ENCODE peak calls at places on chromosomes 2 and 18, in eight cellular contexts. X is omental fat pad; P is left colon; Z is pancreas; C is HCT116; K is activated CD8-positive, alpha-beta T cell treated with anti-CD3 and anti-CD28 coated beads, Interleukin-2, amount 10 ng/mL, durations not matched to agents 7 days and 5 days; S is activated CD4-positive, alpha-beta T cell treated with anti-CD3 and anti-CD28 coated beads for 36 hours; G is heart left ventricle. M is an unnamed sample.

GRCh38 chr18:10558243-10558966 is 32.6 kb downstream of the NAPG start:
- ATAC-seq in Z (no peak), X (no peak), P (no peak), G (no peak), K (no peak), C (no peak), S (no peak), M (no peak)

GRCh38 chr2:30713698-30714097 is 93.5 kb downstream of the CAPN13 start:
- ATAC-seq in K (no peak), C (peak), X (no peak), G (peak), P (no peak), S (no peak), Z (no peak), M (no peak)

GRCh38 chr2:132400169-132400900 is 16.3 kb upstream of the GPR39 start:
- ATAC-seq in G (no peak), S (no peak), Z (peak), C (no peak), P (peak), K (no peak), X (peak), M (no peak)

GRCh38 chr18:35010156-35010555 is 31.1 kb upstream of the MAPRE2 start:
- ATAC-seq in Z (no peak), G (no peak), K (no peak), S (no peak), P (no peak), C (no peak), X (no peak), M (no peak)

GRCh38 chr2:211835695-211836094 is 702.9 kb downstream of the ERBB4 start:
- ATAC-seq in G (no peak), Z (no peak), X (no peak), P (no peak), K (no peak), S (no peak), C (no peak), M (no peak)

GRCh38 chr2:189933041-189933440 is 129.5 kb downstream of the MSTN start:
- ATAC-seq in Z (no peak), X (no peak), P (no peak), C (no peak), G (no peak), S (no peak), K (no peak), M (no peak)

GRCh38 chr2:41965886-41966285 is 81.9 kb upstream of the PKDCC start:
- ATAC-seq in C (no peak), Z (no peak), X (no peak), G (no peak), P (no peak), S (no peak), K (no peak), M (no peak)

GRCh38 chr18:36817039-36817438 is 11.8 kb downstream of the TPGS2 start:
- ATAC-seq in K (no peak), C (no peak), X (no peak), S (no peak), P (no peak), Z (no peak), G (peak), M (no peak)

GRCh38 chr2:237441605-237442004 is 27.6 kb upstream of the COL6A3 start:
- ATAC-seq in K (peak), P (no peak), S (peak), Z (no peak), G (peak), C (no peak), X (peak), M (peak)

GRCh38 chr2:67823726-67824125 is 239.1 kb downstream of the C1D start:
- ATAC-seq in C (no peak), P (no peak), G (no peak), K (no peak), Z (no peak), X (no peak), S (no peak), M (no peak)